ENCODE peak calls at places on chromosomes 13 and 19, in seven cellular contexts. U is A549; E is astrocyte of the spinal cord; F is left colon; O is NCI-H187 treated with DMSO at 0.1 percent for 48 hours; Q is activated gamma-delta T cell treated with Interleukin-2 at 50 U/mL for 16 hours; G is activated T-cell treated with anti-CD3 and anti-CD28 coated beads, Interleukin-2, amount 50 U/mL, for 72 hours. M is an unnamed sample.

GRCh38 chr19:2575734-2576481 is 100.0 kb downstream of the GADD45B start:
- DNase-seq in U (no peak), E (peak; percentile 89), F (no peak), O (no peak), Q (no peak), G (no peak), M (peak; percentile 96)

GRCh38 chr13:46810440-46810839 is 13.5 kb upstream of the ESD start:
- DNase-seq in U (no peak), E (no peak), F (no peak), O (no peak), Q (no peak), G (no peak), M (no peak)

GRCh38 chr13:111914241-111915103 is 152.5 kb upstream of the SOX1 start:
- DNase-seq in U (no peak), E (no peak), F (no peak), O (no peak), Q (no peak), G (no peak), M (no peak)

GRCh38 chr13:87128006-87128405 is 543.2 kb upstream of the SLITRK5 start:
- DNase-seq in U (no peak), E (no peak), F (no peak), O (no peak), Q (no peak), G (no peak), M (no peak)

GRCh38 chr19:29941828-29942403 is at the start of gene URI1:
- DNase-seq in U (peak; percentile 96), E (peak; percentile 81), F (peak; percentile 94), O (peak; percentile 31), Q (peak; percentile 94), G (peak; percentile 93), M (peak; percentile 93)

GRCh38 chr19:5567971-5568407 is 236 bp upstream of the TINCR start:
- DNase-seq in U (no peak), E (no peak), F (peak; percentile 50), O (no peak), Q (no peak), G (no peak), M (no peak)

GRCh38 chr19:9128171-9128570 is 1.4 kb upstream of the OR7G3 start:
- DNase-seq in U (peak; percentile 28), E (peak; percentile 24), F (no peak), O (no peak), Q (no peak), G (no peak), M (no peak)

GRCh38 chr13:99373436-99373835 is 66.2 kb upstream of the GPR183 start:
- DNase-seq in U (no peak), E (no peak), F (no peak), O (no peak), Q (no peak), G (no peak), M (no peak)

GRCh38 chr19:53892981-53893325 is 11.0 kb downstream of the PRKCG start:
- DNase-seq in U (peak; percentile 56), E (no peak), F (no peak), O (no peak), Q (no peak), G (no peak), M (no peak)

GRCh38 chr13:36665630-36666029 is 8.2 kb upstream of the SERTM1 start:
- DNase-seq in U (no peak), E (no peak), F (no peak), O (no peak), Q (no peak), G (no peak), M (no peak)

GRCh38 chr19:3120611-3121231 is 15.1 kb upstream of the GNA15 start:
- DNase-seq in U (no peak), E (no peak), F (no peak), O (no peak), Q (no peak), G (no peak), M (no peak)

GRCh38 chr19:11749751-11750150 is 11.0 kb upstream of the ZNF823 start:
- DNase-seq in U (no peak), E (no peak), F (no peak), O (no peak), Q (no peak), G (no peak), M (no peak)

GRCh38 chr19:23698711-23699520 is 11.9 kb upstream of the ZNF675 start:
- DNase-seq in U (no peak), E (no peak), F (peak; percentile 65), O (no peak), Q (no peak), G (no peak), M (no peak)

GRCh38 chr13:94705081-94705751 is 7.1 kb downstream of the SOX21 start:
- DNase-seq in U (no peak), E (no peak), F (no peak), O (no peak), Q (no peak), G (no peak), M (no peak)

GRCh38 chr19:4069331-4069959 is 2.7 kb upstream of the ZBTB7A start:
- DNase-seq in U (no peak), E (no peak), F (peak; percentile 73), O (no peak), Q (peak; percentile 59), G (peak; percentile 53), M (peak; percentile 56)

GRCh38 chr19:48059331-48059730 is 15.5 kb upstream of the CABP5 start:
- DNase-seq in U (no peak), E (no peak), F (no peak), O (no peak), Q (no peak), G (no peak), M (no peak)

GRCh38 chr19:17124025-17124424 is 48.4 kb downstream of the MYO9B start:
- DNase-seq in U (no peak), E (no peak), F (no peak), O (no peak), Q (no peak), G (no peak), M (no peak)

GRCh38 chr19:44737238-44738160 is 11.0 kb upstream of the BCL3 start:
- DNase-seq in U (peak; percentile 99), E (peak; percentile 76), F (peak; percentile 8), O (no peak), Q (no peak), G (no peak), M (peak; percentile 82)

GRCh38 chr13:112969692-112970338 is 801 bp downstream of the MCF2L start:
- DNase-seq in U (no peak), E (no peak), F (no peak), O (no peak), Q (no peak), G (no peak), M (no peak)

GRCh38 chr19:40689339-40690049 is 957 bp downstream of the NUMBL start:
- DNase-seq in U (no peak), E (no peak), F (peak; percentile 25), O (no peak), Q (no peak), G (no peak), M (no peak)

GRCh38 chr19:8569066-8569761 is 8.0 kb downstream of the MYO1F start:
- DNase-seq in U (peak; percentile 64), E (peak; percentile 96), F (peak; percentile 19), O (no peak), Q (peak; percentile 86), G (peak; percentile 80), M (peak; percentile 53)

GRCh38 chr13:35804901-35805300 is 326.3 kb downstream of the DCLK1 start:
- DNase-seq in U (no peak), E (no peak), F (no peak), O (no peak), Q (no peak), G (no peak), M (no peak)

GRCh38 chr19:14632286-14632685 is 42.4 kb downstream of the ADGRE3 start:
- DNase-seq in U (peak; percentile 45), E (no peak), F (no peak), O (no peak), Q (no peak), G (no peak), M (no peak)

GRCh38 chr13:113603116-113603710 is 18.7 kb downstream of the TFDP1 start:
- DNase-seq in U (no peak), E (no peak), F (no peak), O (no peak), Q (no peak), G (no peak), M (no peak)

GRCh38 chr13:114048463-114048862 is 74.6 kb upstream of the C13orf46 start:
- DNase-seq in U (no peak), E (no peak), F (no peak), O (no peak), Q (no peak), G (no peak), M (no peak)

GRCh38 chr13:91946498-91947070 is 548.2 kb downstream of the GPC5 start:
- DNase-seq in U (peak; percentile 14), E (peak; percentile 8), F (no peak), O (no peak), Q (no peak), G (no peak), M (no peak)

GRCh38 chr13:56735537-56735942 is 405.2 kb upstream of the PRR20A start:
- DNase-seq in U (no peak), E (no peak), F (no peak), O (no peak), Q (no peak), G (no peak), M (no peak)

GRCh38 chr19:39078436-39079200 is 5.5 kb upstream of the ACP7 start:
- DNase-seq in U (peak; percentile 96), E (peak; percentile 97), F (no peak), O (no peak), Q (no peak), G (no peak), M (no peak)

GRCh38 chr13:91296011-91296410 is 51.5 kb upstream of the MIR17HG start:
- DNase-seq in U (no peak), E (no peak), F (peak; percentile 23), O (no peak), Q (no peak), G (no peak), M (no peak)

GRCh38 chr19:10927691-10928562 is 512 bp downstream of the YIPF2 start:
- DNase-seq in U (no peak), E (no peak), F (no peak), O (no peak), Q (no peak), G (peak; percentile 15), M (no peak)

GRCh38 chr13:31722684-31723083 is 16.6 kb upstream of the RXFP2 start:
- DNase-seq in U (no peak), E (peak; percentile 2), F (no peak), O (no peak), Q (no peak), G (no peak), M (no peak)

GRCh38 chr19:50252111-50252886 is 48.9 kb downstream of the MYH14 start:
- DNase-seq in U (peak; percentile 58), E (no peak), F (peak; percentile 28), O (no peak), Q (peak; percentile 8), G (peak; percentile 28), M (no peak)

GRCh38 chr19:30608471-30608870 is 236.3 kb downstream of the ZNF536 start:
- DNase-seq in U (no peak), E (no peak), F (no peak), O (no peak), Q (no peak), G (no peak), M (no peak)

GRCh38 chr13:91576590-91576989 is 178.2 kb downstream of the GPC5 start:
- DNase-seq in U (peak; percentile 3), E (no peak), F (peak; percentile 16), O (no peak), Q (no peak), G (no peak), M (no peak)

GRCh38 chr19:21474671-21475181 is 30.7 kb upstream of the ZNF429 start:
- DNase-seq in U (no peak), E (peak; percentile 65), F (peak; percentile 67), O (no peak), Q (peak; percentile 64), G (peak; percentile 87), M (peak; percentile 69)

GRCh38 chr19:33785795-33786194 is 10.9 kb upstream of the KCTD15 start:
- DNase-seq in U (no peak), E (peak; percentile 52), F (no peak), O (no peak), Q (no peak), G (no peak), M (no peak)